ENCODE peak calls at places on chromosomes 1 and 21, in six cellular contexts. V is posterior vena cava, R is AG10803, F is NCI-H446 treated with DMSO at 0.1 percent for 48 hours, S is HCEC 1CT, B is HTR-8/SVneo. Q is an unnamed sample.

GRCh38 chr1:16383917-16384316 is 16.9 kb downstream of the SZRD1 start:
- DNase-seq in F (no peak), S (no peak), V (no peak), R (no peak), B (no peak), Q (no peak)

GRCh38 chr1:15717418-15718131 is 18.5 kb upstream of the SLC25A34 start:
- DNase-seq in S (no peak), B (no peak), F (no peak), V (no peak), R (no peak), Q (no peak)

GRCh38 chr1:170893655-170894297 is 41.6 kb upstream of the MROH9 start:
- DNase-seq in B (no peak), F (no peak), R (peak; percentile 84), S (no peak), V (no peak), Q (no peak)

GRCh38 chr1:206002833-206003532 is at the start of gene RAB7B:
- DNase-seq in S (peak; percentile 56), F (no peak), B (peak; percentile 55), R (peak; percentile 72), V (peak; percentile 89), Q (no peak)

GRCh38 chr1:39379187-39379586 is 112.2 kb upstream of the BMP8A start:
- DNase-seq in B (no peak), F (no peak), R (no peak), S (no peak), V (no peak), Q (no peak)

GRCh38 chr21:46265736-46266525 is 19.5 kb downstream of the MCM3AP start:
- DNase-seq in F (no peak), B (no peak), S (no peak), V (no peak), R (no peak), Q (no peak)

GRCh38 chr1:31671147-31671546 is 26.5 kb upstream of the PEF1 start:
- DNase-seq in V (no peak), S (no peak), R (no peak), B (no peak), F (no peak), Q (no peak)

GRCh38 chr1:43267818-43268425 is 1.9 kb upstream of the TMEM125 start:
- DNase-seq in R (no peak), B (no peak), F (no peak), V (peak; percentile 31), S (no peak), Q (no peak)

GRCh38 chr1:169689395-169689794 is 22.0 kb downstream of the SELL start:
- DNase-seq in S (no peak), R (no peak), V (no peak), F (no peak), B (no peak), Q (no peak)

GRCh38 chr21:37511848-37512247 is 145.3 kb downstream of the DYRK1A start:
- DNase-seq in R (no peak), F (no peak), B (no peak), S (no peak), V (no peak), Q (no peak)

GRCh38 chr1:3017440-3018050 is 3.7 kb upstream of the ACTRT2 start:
- DNase-seq in B (no peak), R (no peak), S (no peak), F (no peak), V (peak; percentile 43), Q (no peak)

GRCh38 chr1:150165622-150166612 is 16.2 kb downstream of the PLEKHO1 start:
- DNase-seq in F (peak; percentile 32), B (no peak), S (peak; percentile 57), R (peak; percentile 56), V (no peak), Q (peak; percentile 18)

GRCh38 chr1:223246468-223246867 is 103.4 kb upstream of the TLR5 start:
- DNase-seq in V (no peak), B (no peak), S (no peak), F (no peak), R (no peak), Q (no peak)

GRCh38 chr1:33161061-33161681 is 20.7 kb downstream of the TRIM62 start:
- DNase-seq in B (no peak), S (no peak), F (no peak), V (no peak), R (no peak), Q (no peak)

GRCh38 chr1:180937624-180938225 is 25.0 kb downstream of the KIAA1614 start:
- DNase-seq in F (no peak), R (no peak), B (no peak), V (no peak), S (no peak), Q (no peak)

GRCh38 chr1:244865028-244865371 is 657 bp upstream of the HNRNPU start:
- DNase-seq in R (no peak), V (no peak), F (no peak), B (no peak), S (no peak), Q (no peak)

GRCh38 chr1:90486134-90486824 is 230.8 kb downstream of the BARHL2 start:
- DNase-seq in S (no peak), B (no peak), R (no peak), V (no peak), F (no peak), Q (no peak)

GRCh38 chr1:39947265-39947664 is 7.7 kb upstream of the MFSD2A start:
- DNase-seq in R (no peak), V (no peak), S (no peak), F (no peak), B (no peak), Q (no peak)

GRCh38 chr1:62613890-62614289 is 16.6 kb downstream of the ANGPTL3 start:
- DNase-seq in F (no peak), B (no peak), R (peak; percentile 51), S (no peak), V (no peak), Q (no peak)

GRCh38 chr1:153727463-153728304 is at the start of gene INTS3:
- DNase-seq in S (peak; percentile 100), R (peak; percentile 100), B (peak; percentile 99), V (peak; percentile 100), F (peak; percentile 100), Q (peak; percentile 99)

GRCh38 chr1:96080925-96081324 is 640.7 kb upstream of the PTBP2 start:
- DNase-seq in V (no peak), B (no peak), F (no peak), R (peak; percentile 9), S (no peak), Q (peak; percentile 8)

GRCh38 chr1:226800763-226801380 is 61.8 kb upstream of the ITPKB start:
- DNase-seq in S (no peak), F (no peak), R (no peak), B (no peak), V (no peak), Q (no peak)

GRCh38 chr1:225866061-225866844 is 15.9 kb downstream of the TMEM63A start:
- DNase-seq in F (no peak), V (no peak), B (no peak), R (peak; percentile 35), S (peak; percentile 71), Q (no peak)

GRCh38 chr21:45577806-45578801 is 35.9 kb upstream of the SLC19A1 start:
- DNase-seq in V (peak; percentile 62), S (no peak), F (no peak), B (no peak), R (no peak), Q (no peak)

GRCh38 chr1:186736971-186737685 is 56.9 kb upstream of the PTGS2 start:
- DNase-seq in S (no peak), R (no peak), V (no peak), F (no peak), B (no peak), Q (no peak)

GRCh38 chr1:102463328-102463727 is 466.6 kb upstream of the OLFM3 start:
- DNase-seq in V (no peak), R (no peak), F (no peak), B (no peak), S (no peak), Q (no peak)

GRCh38 chr1:98991127-98992003 is 13.3 kb downstream of the PLPPR5 start:
- DNase-seq in R (peak; percentile 63), F (no peak), B (no peak), S (peak; percentile 92), V (no peak), Q (peak; percentile 40)

GRCh38 chr1:246512635-246513034 is 5.6 kb upstream of the SMYD3 start:
- DNase-seq in F (no peak), V (no peak), B (no peak), S (no peak), R (no peak), Q (no peak)

GRCh38 chr1:56645663-56646330 is 683 bp downstream of the PRKAA2 start:
- DNase-seq in R (no peak), B (peak; percentile 5), F (no peak), V (no peak), S (peak; percentile 26), Q (no peak)

GRCh38 chr21:45207839-45208626 is 79.7 kb downstream of the POFUT2 start:
- DNase-seq in F (no peak), S (no peak), B (no peak), V (no peak), R (no peak), Q (no peak)

GRCh38 chr1:178774263-178774662 is 49.2 kb downstream of the RALGPS2 start:
- DNase-seq in F (peak; percentile 14), B (no peak), V (no peak), R (peak; percentile 38), S (peak; percentile 44), Q (no peak)

GRCh38 chr1:112998592-112999235 is 42.7 kb upstream of the SLC16A1 start:
- DNase-seq in R (peak; percentile 94), F (peak; percentile 70), V (no peak), S (peak; percentile 31), B (no peak), Q (no peak)

GRCh38 chr1:66494488-66494887 is 39.5 kb upstream of the SGIP1 start:
- DNase-seq in F (no peak), S (no peak), V (no peak), R (no peak), B (no peak), Q (no peak)

GRCh38 chr21:45043541-45044020 is 30.8 kb upstream of the ADARB1 start:
- DNase-seq in F (no peak), R (no peak), V (peak; percentile 72), S (no peak), B (no peak), Q (no peak)